ENCODE peak calls at places on chromosome 1, in seven cellular contexts. F is psoas muscle, S is AG04450, T is thoracic aorta, Y is suprapubic skin, V is colonic mucosa, D is fibroblast of mammary gland. J is an unnamed sample.

GRCh38 chr1:187685338-187685737 is 856.6 kb downstream of the PLA2G4A start:
- DNase-seq in F (no peak), S (peak; percentile 48), T (no peak), Y (no peak), V (no peak), D (peak; percentile 59), J (no peak)

GRCh38 chr1:43799656-43800629 is 92.6 kb downstream of the ST3GAL3 start:
- DNase-seq in F (no peak), S (peak; percentile 83), T (no peak), Y (no peak), V (no peak), D (peak; percentile 94), J (peak; percentile 63)

GRCh38 chr1:19193004-19193403 is 17.1 kb downstream of the UBR4 start:
- DNase-seq in F (no peak), S (no peak), T (no peak), Y (no peak), V (no peak), D (no peak), J (no peak)

GRCh38 chr1:7430646-7431045 is 340.4 kb upstream of the VAMP3 start:
- DNase-seq in F (no peak), S (no peak), T (no peak), Y (no peak), V (no peak), D (no peak), J (no peak)

GRCh38 chr1:63983391-63984256 is 209.8 kb downstream of the ROR1 start:
- DNase-seq in F (no peak), S (no peak), T (no peak), Y (no peak), V (no peak), D (no peak), J (no peak)

GRCh38 chr1:182348916-182349747 is 42.5 kb downstream of the GLUL start:
- DNase-seq in F (peak; percentile 74), S (no peak), T (peak; percentile 66), Y (no peak), V (no peak), D (no peak), J (no peak)

GRCh38 chr1:59375321-59376220 is 78.7 kb downstream of the FGGY start:
- DNase-seq in F (no peak), S (peak; percentile 94), T (no peak), Y (no peak), V (no peak), D (peak; percentile 99), J (peak; percentile 98)

GRCh38 chr1:209883341-209883971 is 54.6 kb upstream of the SYT14 start:
- DNase-seq in F (no peak), S (peak; percentile 53), T (no peak), Y (no peak), V (no peak), D (peak; percentile 79), J (no peak)

DNA sequence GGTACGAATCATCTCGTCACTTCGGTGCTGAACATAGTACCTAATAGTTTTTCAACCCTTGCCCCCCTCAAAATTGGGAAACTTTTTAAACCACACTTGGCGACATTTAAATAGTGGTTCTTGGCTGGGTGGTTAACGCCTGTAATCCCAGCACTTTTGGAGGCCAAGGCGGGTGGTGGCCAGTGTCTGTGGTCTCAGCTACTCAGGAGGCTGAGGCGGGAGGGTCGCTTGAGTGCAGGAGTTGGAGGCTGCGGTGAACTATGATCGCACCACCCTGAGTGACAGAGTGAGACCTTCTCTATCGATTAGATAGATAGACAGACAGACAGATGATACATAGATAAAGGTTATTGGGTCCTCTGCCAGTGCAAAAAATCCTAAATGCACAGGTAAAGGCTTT is 55.5 kb upstream of the RASAL2 start:
- DNase-seq in F (no peak), S (no peak), T (no peak), Y (no peak), V (no peak), D (no peak), J (no peak)
- H3K4me3 ChIP-seq in F (peak overlapping the region; percentile 76), S (peak overlapping the region; percentile 64), T (peak overlapping the region; percentile 97), Y (peak overlapping the region; percentile 61), V (peak overlapping the region; percentile 90), D (peak overlapping the region; percentile 68), J (peak overlapping the region; percentile 54)

GRCh38 chr1:28582248-28582615 is 9.8 kb upstream of the RAB42 start:
- DNase-seq in F (no peak), S (no peak), T (no peak), Y (no peak), V (peak; percentile 35), D (peak; percentile 46), J (no peak)

GRCh38 chr1:28581531-28582247 is 10.4 kb upstream of the RAB42 start:
- DNase-seq in F (peak; percentile 96), S (peak; percentile 91), T (peak; percentile 87), Y (peak; percentile 98), V (peak; percentile 96), D (peak; percentile 93), J (peak; percentile 84)

GRCh38 chr1:28578696-28579218 is 13.3 kb upstream of the RAB42 start:
- DNase-seq in F (no peak), S (no peak), T (no peak), Y (no peak), V (no peak), D (no peak), J (no peak)

GRCh38 chr1:28579374-28579773 is 12.7 kb upstream of the RAB42 start:
- DNase-seq in F (no peak), S (no peak), T (no peak), Y (no peak), V (no peak), D (peak; percentile 19), J (no peak)

GRCh38 chr1:28580706-28581530 is 11.1 kb upstream of the RAB42 start:
- DNase-seq in F (no peak), S (no peak), T (no peak), Y (no peak), V (peak; percentile 55), D (peak; percentile 41), J (no peak)
- TF ChIP-seq CTCF in F (no peak), S (peak; percentile 7), T (no peak), Y (no peak), V (no peak), D (no peak), J (no peak)

GRCh38 chr1:201742476-201742875 is 86.5 kb upstream of the IPO9 start:
- DNase-seq in F (peak; percentile 39), S (no peak), T (no peak), Y (no peak), V (no peak), D (peak; percentile 43), J (no peak)
- H3K4me3 ChIP-seq in F (no peak overlapping the region), S (no peak overlapping the region), T (peak overlapping the region; percentile 86), Y (no peak overlapping the region), V (no peak overlapping the region), D (no peak overlapping the region), J (no peak overlapping the region)

GRCh38 chr1:156359973-156360372 is 9.0 kb upstream of the RHBG start:
- DNase-seq in F (no peak), S (no peak), T (no peak), Y (no peak), V (no peak), D (peak; percentile 74), J (peak; percentile 36)
- TF ChIP-seq CTCF in F (no peak), S (peak; percentile 59), T (no peak), Y (no peak), V (no peak), D (peak; percentile 68), J (peak; percentile 63)

DNA sequence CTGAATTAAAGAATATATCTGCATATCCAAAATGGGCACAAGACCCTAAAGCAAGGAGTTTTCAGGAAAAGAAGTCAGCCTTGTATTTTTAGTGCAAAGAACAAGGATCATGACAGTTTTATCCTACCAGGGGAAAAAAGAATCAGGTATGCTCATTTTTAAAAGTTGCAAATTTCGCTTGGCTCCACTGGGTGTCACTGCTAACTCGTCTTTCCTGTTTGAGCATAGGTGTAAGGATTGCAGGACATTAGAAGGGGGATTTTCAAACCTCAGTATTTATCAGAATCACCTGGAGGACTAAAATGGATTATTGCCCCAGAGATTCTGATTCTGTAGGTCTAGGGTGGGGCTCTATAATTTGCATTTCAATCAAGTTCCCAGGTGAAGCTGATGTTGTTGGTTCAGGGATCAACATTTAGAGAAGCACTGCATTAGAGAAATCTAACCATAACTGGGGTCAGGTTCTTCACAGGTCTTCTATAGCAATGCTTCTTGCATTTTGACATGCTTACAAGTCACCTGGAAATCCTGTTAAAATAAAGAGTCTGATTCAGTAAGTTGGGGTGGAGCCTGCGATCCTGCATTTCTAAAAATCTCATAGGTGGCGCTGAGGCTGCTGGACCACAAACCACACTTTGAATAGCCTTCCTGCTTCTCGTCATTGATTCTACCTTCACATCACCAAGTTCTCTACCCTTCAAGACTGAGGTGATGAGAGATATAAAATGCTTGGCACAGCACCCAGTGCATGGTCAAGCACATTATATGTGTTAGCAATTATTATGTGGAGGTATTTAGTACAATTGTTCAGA is 39.6 kb downstream of the NUF2 start:
- DNase-seq in F (no peak), S (no peak), T (no peak), Y (no peak), V (no peak), D (peak; percentile 18), J (no peak)
- H3K4me3 ChIP-seq in F (no peak overlapping the region), S (no peak overlapping the region), T (no peak overlapping the region), Y (no peak overlapping the region), V (no peak overlapping the region), D (no peak overlapping the region), J (no peak overlapping the region)

J was measured in HFF-Myc.